ENCODE peak calls at places on chromosomes 5 and 9, in eight cellular contexts. One of them, this sample, is unnamed.

GRCh38 chr5:166363071-166363470 is 1928.4 kb upstream of the WWC1 start:
- DNase-seq in body of pancreas: no peak
- DNase-seq in Calu3: no peak
- DNase-seq in cardiac muscle cell: no peak
- DNase-seq in GM20000: no peak
- DNase-seq in transverse colon: no peak
- DNase-seq in cardiac fibroblast: no peak
- DNase-seq in left ventricle myocardium inferior: no peak
- DNase-seq in this sample: no peak

GRCh38 chr9:136587944-136588662 is 42.3 kb upstream of the NOTCH1 start:
- DNase-seq in left ventricle myocardium inferior: no peak
- DNase-seq in cardiac fibroblast: peak; percentile 28
- DNase-seq in GM20000: no peak
- DNase-seq in cardiac muscle cell: peak; percentile 54
- DNase-seq in Calu3: no peak
- DNase-seq in transverse colon: no peak
- DNase-seq in body of pancreas: no peak
- DNase-seq in this sample: no peak

GRCh38 chr9:91882628-91883027 is 67.4 kb downstream of the ROR2 start:
- DNase-seq in body of pancreas: no peak
- DNase-seq in left ventricle myocardium inferior: no peak
- DNase-seq in GM20000: no peak
- DNase-seq in transverse colon: no peak
- DNase-seq in Calu3: no peak
- DNase-seq in cardiac fibroblast: no peak
- DNase-seq in cardiac muscle cell: no peak
- DNase-seq in this sample: no peak

GRCh38 chr5:40172721-40173120 is 507.0 kb upstream of the PTGER4 start:
- DNase-seq in cardiac muscle cell: no peak
- DNase-seq in body of pancreas: no peak
- DNase-seq in cardiac fibroblast: peak; percentile 12
- DNase-seq in GM20000: no peak
- DNase-seq in Calu3: no peak
- DNase-seq in transverse colon: no peak
- DNase-seq in left ventricle myocardium inferior: no peak
- DNase-seq in this sample: no peak

GRCh38 chr9:136341769-136342168 is 14.4 kb downstream of the GPSM1 start:
- DNase-seq in transverse colon: no peak
- DNase-seq in GM20000: no peak
- DNase-seq in left ventricle myocardium inferior: no peak
- DNase-seq in body of pancreas: peak; percentile 50
- DNase-seq in cardiac fibroblast: no peak
- DNase-seq in cardiac muscle cell: no peak
- DNase-seq in Calu3: no peak
- DNase-seq in this sample: no peak

GRCh38 chr9:6014668-6015270 is 655 bp downstream of the RANBP6 start:
- DNase-seq in left ventricle myocardium inferior: no peak
- DNase-seq in cardiac muscle cell: peak; percentile 60
- DNase-seq in body of pancreas: no peak
- DNase-seq in GM20000: no peak
- DNase-seq in cardiac fibroblast: peak; percentile 79
- DNase-seq in Calu3: no peak
- DNase-seq in transverse colon: no peak
- DNase-seq in this sample: no peak

GRCh38 chr5:118968925-118969375 is 19.4 kb downstream of the DTWD2 start:
- DNase-seq in cardiac fibroblast: no peak
- DNase-seq in left ventricle myocardium inferior: no peak
- DNase-seq in cardiac muscle cell: peak; percentile 10
- DNase-seq in transverse colon: no peak
- DNase-seq in Calu3: no peak
- DNase-seq in GM20000: no peak
- DNase-seq in body of pancreas: peak; percentile 35
- DNase-seq in this sample: no peak

GRCh38 chr5:31935702-31936347 is 238.3 kb downstream of the GOLPH3 start:
- DNase-seq in body of pancreas: no peak
- DNase-seq in left ventricle myocardium inferior: no peak
- DNase-seq in cardiac muscle cell: peak; percentile 58
- DNase-seq in cardiac fibroblast: peak; percentile 12
- DNase-seq in GM20000: no peak
- DNase-seq in Calu3: no peak
- DNase-seq in transverse colon: no peak
- DNase-seq in this sample: no peak

GRCh38 chr5:100644206-100644605 is 109.0 kb downstream of the FAM174A start:
- DNase-seq in body of pancreas: no peak
- DNase-seq in left ventricle myocardium inferior: no peak
- DNase-seq in GM20000: no peak
- DNase-seq in transverse colon: no peak
- DNase-seq in cardiac muscle cell: no peak
- DNase-seq in cardiac fibroblast: peak; percentile 7
- DNase-seq in Calu3: no peak
- DNase-seq in this sample: no peak

GRCh38 chr5:42691413-42691861 is 65.2 kb upstream of the CCDC152 start:
- DNase-seq in body of pancreas: no peak
- DNase-seq in transverse colon: no peak
- DNase-seq in cardiac muscle cell: peak; percentile 45
- DNase-seq in GM20000: no peak
- DNase-seq in cardiac fibroblast: peak; percentile 54
- DNase-seq in left ventricle myocardium inferior: peak; percentile 45
- DNase-seq in Calu3: no peak
- DNase-seq in this sample: no peak

GRCh38 chr5:108339220-108339619 is 42.7 kb downstream of the FBXL17 start:
- DNase-seq in Calu3: no peak
- DNase-seq in left ventricle myocardium inferior: no peak
- DNase-seq in GM20000: no peak
- DNase-seq in transverse colon: no peak
- DNase-seq in cardiac fibroblast: no peak
- DNase-seq in body of pancreas: no peak
- DNase-seq in cardiac muscle cell: peak; percentile 14
- DNase-seq in this sample: no peak

GRCh38 chr9:75548871-75549270 is 341.6 kb upstream of the PCSK5 start:
- DNase-seq in transverse colon: no peak
- DNase-seq in left ventricle myocardium inferior: no peak
- DNase-seq in cardiac fibroblast: no peak
- DNase-seq in GM20000: no peak
- DNase-seq in body of pancreas: no peak
- DNase-seq in Calu3: no peak
- DNase-seq in cardiac muscle cell: no peak
- DNase-seq in this sample: no peak

GRCh38 chr9:94613003-94613402 is 19.4 kb upstream of the FBP2 start:
- DNase-seq in cardiac muscle cell: no peak
- DNase-seq in GM20000: no peak
- DNase-seq in cardiac fibroblast: peak; percentile 7
- DNase-seq in body of pancreas: no peak
- DNase-seq in transverse colon: no peak
- DNase-seq in left ventricle myocardium inferior: no peak
- DNase-seq in Calu3: no peak
- DNase-seq in this sample: no peak

GRCh38 chr5:9507974-9508373 is 37.9 kb downstream of the SEMA5A start:
- DNase-seq in Calu3: no peak
- DNase-seq in transverse colon: no peak
- DNase-seq in cardiac fibroblast: peak; percentile 39
- DNase-seq in body of pancreas: no peak
- DNase-seq in GM20000: no peak
- DNase-seq in cardiac muscle cell: peak; percentile 75
- DNase-seq in left ventricle myocardium inferior: no peak
- DNase-seq in this sample: no peak

GRCh38 chr5:30932611-30933010 is 260.9 kb upstream of the CDH6 start:
- DNase-seq in Calu3: no peak
- DNase-seq in transverse colon: no peak
- DNase-seq in GM20000: no peak
- DNase-seq in cardiac fibroblast: no peak
- DNase-seq in body of pancreas: no peak
- DNase-seq in cardiac muscle cell: no peak
- DNase-seq in left ventricle myocardium inferior: no peak
- DNase-seq in this sample: no peak

GRCh38 chr5:140292212-140293040 is 10.5 kb downstream of the PFDN1 start:
- DNase-seq in Calu3: no peak
- DNase-seq in body of pancreas: no peak
- DNase-seq in transverse colon: no peak
- DNase-seq in cardiac muscle cell: no peak
- DNase-seq in GM20000: no peak
- DNase-seq in left ventricle myocardium inferior: no peak
- DNase-seq in cardiac fibroblast: peak; percentile 74
- DNase-seq in this sample: no peak

GRCh38 chr5:34652916-34653315 is 3.2 kb upstream of the RAI14 start:
- DNase-seq in transverse colon: no peak
- DNase-seq in left ventricle myocardium inferior: no peak
- DNase-seq in cardiac fibroblast: peak; percentile 65
- DNase-seq in GM20000: no peak
- DNase-seq in Calu3: no peak
- DNase-seq in cardiac muscle cell: peak; percentile 78
- DNase-seq in body of pancreas: no peak
- DNase-seq in this sample: no peak
- TF ChIP-seq CTCF in transverse colon: no peak
- TF ChIP-seq CTCF in left ventricle myocardium inferior: no peak
- TF ChIP-seq CTCF in cardiac fibroblast: no peak
- TF ChIP-seq CTCF in GM20000: no peak
- TF ChIP-seq CTCF in Calu3: no peak
- TF ChIP-seq CTCF in cardiac muscle cell: no peak
- TF ChIP-seq CTCF in body of pancreas: no peak
- TF ChIP-seq CTCF in this sample: no peak

GRCh38 chr9:128841704-128842492 is 12.3 kb upstream of the SPOUT1 start:
- DNase-seq in cardiac fibroblast: no peak
- DNase-seq in body of pancreas: no peak
- DNase-seq in cardiac muscle cell: no peak
- DNase-seq in left ventricle myocardium inferior: no peak
- DNase-seq in GM20000: no peak
- DNase-seq in Calu3: no peak
- DNase-seq in transverse colon: no peak
- DNase-seq in this sample: no peak

GRCh38 chr9:128847803-128848202 is 18.2 kb upstream of the SPOUT1 start:
- DNase-seq in cardiac muscle cell: no peak
- DNase-seq in GM20000: no peak
- DNase-seq in cardiac fibroblast: no peak
- DNase-seq in body of pancreas: no peak
- DNase-seq in Calu3: no peak
- DNase-seq in transverse colon: no peak
- DNase-seq in left ventricle myocardium inferior: no peak
- DNase-seq in this sample: no peak

GRCh38 chr9:128846680-128847030 is 17.1 kb upstream of the SPOUT1 start:
- DNase-seq in transverse colon: no peak
- DNase-seq in left ventricle myocardium inferior: no peak
- DNase-seq in Calu3: no peak
- DNase-seq in cardiac muscle cell: no peak
- DNase-seq in body of pancreas: no peak
- DNase-seq in GM20000: peak; percentile 1
- DNase-seq in cardiac fibroblast: no peak
- DNase-seq in this sample: no peak

GRCh38 chr9:128840524-128840923 is 10.9 kb upstream of the SPOUT1 start:
- DNase-seq in cardiac muscle cell: no peak
- DNase-seq in Calu3: no peak
- DNase-seq in GM20000: no peak
- DNase-seq in transverse colon: no peak
- DNase-seq in cardiac fibroblast: no peak
- DNase-seq in left ventricle myocardium inferior: no peak
- DNase-seq in body of pancreas: no peak
- DNase-seq in this sample: no peak

DNA sequence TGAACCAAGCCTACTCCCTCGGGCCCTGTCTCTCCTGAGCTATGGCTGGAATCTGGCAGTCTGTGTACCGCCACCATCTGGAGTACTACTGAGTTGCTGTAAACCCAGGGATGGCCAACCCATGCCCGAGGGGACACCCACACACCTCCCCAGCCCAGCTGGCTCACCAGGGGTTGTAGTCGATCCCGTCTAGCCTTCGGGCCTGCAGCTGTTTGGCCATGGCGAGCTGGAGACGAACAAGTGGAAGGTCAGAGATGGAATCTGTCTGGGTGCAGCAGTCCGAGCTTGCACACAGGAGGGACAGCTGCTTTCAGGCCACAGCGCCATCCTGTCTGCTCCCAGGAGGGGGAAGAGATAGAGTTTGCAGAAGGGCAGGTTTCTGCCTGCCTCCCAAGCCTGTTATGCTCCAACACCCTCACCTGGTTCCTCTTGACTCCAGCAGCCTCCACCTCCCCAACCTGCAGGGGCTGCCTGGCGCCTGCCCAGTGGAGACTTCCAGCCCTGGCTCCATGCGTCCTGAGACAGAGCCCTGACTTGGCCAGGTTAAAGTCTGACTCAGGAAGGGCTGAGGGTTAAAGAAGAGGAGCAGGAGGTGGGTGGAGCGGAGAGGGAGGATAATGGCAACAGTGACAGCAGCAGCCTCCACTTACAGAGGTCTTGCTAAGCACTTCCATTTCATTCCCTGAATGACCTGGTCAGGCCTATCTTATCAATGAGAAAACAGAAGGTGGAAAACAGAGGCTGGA is 15.8 kb upstream of the SPOUT1 start:
- DNase-seq in Calu3: no peak
- DNase-seq in GM20000: peak; percentile 3
- DNase-seq in transverse colon: no peak
- DNase-seq in cardiac muscle cell: no peak
- DNase-seq in cardiac fibroblast: no peak
- DNase-seq in left ventricle myocardium inferior: no peak
- DNase-seq in body of pancreas: no peak
- DNase-seq in this sample: no peak
- TF ChIP-seq CTCF in Calu3: no peak
- TF ChIP-seq CTCF in GM20000: no peak
- TF ChIP-seq CTCF in transverse colon: no peak
- TF ChIP-seq CTCF in cardiac muscle cell: no peak
- TF ChIP-seq CTCF in cardiac fibroblast: no peak
- TF ChIP-seq CTCF in left ventricle myocardium inferior: no peak
- TF ChIP-seq CTCF in body of pancreas: no peak
- TF ChIP-seq CTCF in this sample: no peak

DNA sequence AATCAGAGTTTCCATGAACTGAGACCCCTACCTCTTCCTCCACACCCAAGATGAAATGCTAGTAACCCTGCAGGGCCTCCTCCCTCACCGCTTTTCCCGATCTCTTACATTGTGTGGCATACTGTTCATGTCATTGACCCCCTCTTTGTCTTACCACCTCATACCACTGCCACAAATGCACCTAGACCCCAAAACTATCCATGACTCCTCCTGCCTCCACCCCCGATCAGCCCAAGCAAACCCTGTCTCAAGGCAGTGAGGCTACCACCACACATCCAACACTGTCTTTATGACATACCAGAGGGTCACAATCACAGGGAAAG is 55.7 kb downstream of the PLAC8L1 start:
- DNase-seq in Calu3: no peak
- DNase-seq in cardiac muscle cell: no peak
- DNase-seq in transverse colon: no peak
- DNase-seq in body of pancreas: no peak
- DNase-seq in GM20000: no peak
- DNase-seq in left ventricle myocardium inferior: no peak
- DNase-seq in cardiac fibroblast: no peak
- DNase-seq in this sample: no peak
- TF ChIP-seq CTCF in Calu3: no peak
- TF ChIP-seq CTCF in cardiac muscle cell: no peak
- TF ChIP-seq CTCF in transverse colon: no peak
- TF ChIP-seq CTCF in body of pancreas: no peak
- TF ChIP-seq CTCF in GM20000: no peak
- TF ChIP-seq CTCF in left ventricle myocardium inferior: peak; percentile 6
- TF ChIP-seq CTCF in cardiac fibroblast: no peak
- TF ChIP-seq CTCF in this sample: no peak

DNA sequence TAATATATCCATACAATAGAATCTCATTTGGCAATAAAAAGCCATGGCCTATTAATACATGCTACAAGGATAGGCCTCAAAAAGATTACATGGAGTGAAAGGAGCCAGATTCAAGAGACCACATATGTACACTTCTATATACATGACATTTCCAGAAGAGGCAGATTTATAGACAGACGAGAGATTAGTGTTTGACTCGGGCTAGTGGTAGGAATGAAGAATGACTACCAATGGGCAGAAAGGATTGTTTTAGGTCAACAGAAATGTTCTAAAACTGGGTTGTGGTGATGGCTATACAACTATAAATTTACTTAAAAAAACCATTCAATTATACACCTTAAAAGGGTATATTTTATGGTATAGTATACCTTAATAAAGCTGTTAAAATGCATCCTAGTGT is 41.9 kb downstream of the SETX start:
- DNase-seq in body of pancreas: no peak
- DNase-seq in left ventricle myocardium inferior: no peak
- DNase-seq in Calu3: no peak
- DNase-seq in GM20000: no peak
- DNase-seq in cardiac muscle cell: no peak
- DNase-seq in cardiac fibroblast: no peak
- DNase-seq in transverse colon: no peak
- DNase-seq in this sample: no peak
- TF ChIP-seq CTCF in body of pancreas: no peak
- TF ChIP-seq CTCF in left ventricle myocardium inferior: no peak
- TF ChIP-seq CTCF in Calu3: no peak
- TF ChIP-seq CTCF in GM20000: no peak
- TF ChIP-seq CTCF in cardiac muscle cell: peak; percentile 16
- TF ChIP-seq CTCF in cardiac fibroblast: peak; percentile 38
- TF ChIP-seq CTCF in transverse colon: no peak
- TF ChIP-seq CTCF in this sample: no peak